ENCODE peak calls at places on chromosomes 3 and 15, in four cellular contexts. K is body of pancreas, U is spleen, C is ovary. F is an unnamed sample.

GRCh38 chr15:81394609-81395008 is 20.6 kb upstream of the TMC3 start:
- DNase-seq in K (peak; percentile 51), U (no peak), C (no peak), F (no peak)

GRCh38 chr15:36911322-36911944 is 188.9 kb downstream of the MEIS2 start:
- DNase-seq in K (no peak), U (no peak), C (no peak), F (no peak)

GRCh38 chr15:45891766-45892165 is 256.9 kb downstream of the SQOR start:
- DNase-seq in K (peak; percentile 61), U (no peak), C (no peak), F (no peak)

GRCh38 chr15:47288794-47289193 is 428.5 kb upstream of the SEMA6D start:
- DNase-seq in K (no peak), U (no peak), C (no peak), F (no peak)

GRCh38 chr3:173750095-173750494 is 352.6 kb downstream of the NLGN1 start:
- DNase-seq in K (no peak), U (no peak), C (no peak), F (no peak)

GRCh38 chr3:190122198-190122771 is 1.6 kb upstream of the P3H2 start:
- DNase-seq in K (no peak), U (no peak), C (no peak), F (no peak)

GRCh38 chr15:49830411-49830810 is 209.6 kb downstream of the DTWD1 start:
- DNase-seq in K (no peak), U (no peak), C (no peak), F (no peak)

GRCh38 chr3:122247087-122247824 is 63.8 kb downstream of the CASR start:
- DNase-seq in K (no peak), U (peak; percentile 78), C (no peak), F (no peak)

GRCh38 chr15:78619022-78619950 is 1.5 kb downstream of the CHRNA3 start:
- DNase-seq in K (no peak), U (no peak), C (peak; percentile 5), F (no peak)

GRCh38 chr3:108106031-108106430 is 15.2 kb upstream of the CD47 start:
- DNase-seq in K (no peak), U (no peak), C (no peak), F (no peak)

GRCh38 chr3:177286034-177286433 is 88.8 kb upstream of the TBL1XR1 start:
- DNase-seq in K (no peak), U (no peak), C (no peak), F (no peak)

DNA sequence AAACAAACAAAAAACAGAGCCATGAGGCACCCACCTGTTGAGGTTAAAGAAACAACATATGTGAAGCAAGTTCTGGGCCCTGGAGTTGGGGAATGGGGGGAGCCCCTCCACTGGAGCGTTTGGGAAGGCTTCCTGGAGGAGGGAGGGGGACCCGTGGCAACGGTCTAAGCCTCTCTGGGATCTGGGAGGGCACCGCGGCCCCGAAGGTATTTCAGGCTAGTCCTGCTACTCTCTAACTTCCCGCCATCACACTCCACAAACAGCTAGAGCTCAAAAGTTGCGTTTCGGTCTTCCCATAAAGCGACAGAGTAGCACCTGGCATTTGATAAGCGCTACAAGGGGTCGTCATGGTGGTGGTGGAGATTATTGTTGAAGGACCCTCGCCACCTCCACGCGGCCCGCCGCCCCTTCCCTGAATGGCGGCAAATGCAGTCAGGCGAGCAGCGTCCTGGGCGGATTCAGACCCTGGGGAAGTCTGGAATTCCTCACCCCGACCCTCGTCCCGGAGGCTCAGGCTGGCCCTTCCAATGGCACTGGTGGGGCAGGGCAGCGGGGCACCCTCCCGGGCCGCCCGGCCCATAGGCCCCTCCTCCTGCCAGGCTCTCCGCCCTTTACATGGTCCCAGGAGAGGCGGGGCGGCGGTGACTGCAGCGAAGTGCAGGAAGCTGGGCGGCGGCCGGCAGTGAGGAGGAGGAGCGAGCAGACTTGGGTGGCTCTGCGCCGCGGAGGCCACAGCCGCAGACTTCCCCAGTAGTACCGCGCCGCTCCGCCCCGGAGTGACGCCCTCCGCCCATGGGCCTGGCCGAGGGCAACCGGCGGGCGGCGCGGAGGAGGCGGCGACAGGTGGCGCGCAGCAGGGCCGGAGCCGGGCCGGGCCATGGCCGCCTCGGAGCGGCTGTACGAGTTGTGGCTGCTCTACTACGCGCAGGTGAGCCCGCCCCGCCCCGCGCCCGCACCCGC is at the start of gene NBEAL2:
- DNase-seq in K (peak; percentile 98), U (peak; percentile 100), C (peak; percentile 85), F (peak; percentile 96)
- TF ChIP-seq POLR2A in K (peak; percentile 89), U (no peak), C (peak; percentile 8), F (peak; percentile 87)

GRCh38 chr3:50581459-50581842 is 12.1 kb downstream of the HEMK1 start:
- DNase-seq in K (no peak), U (no peak), C (no peak), F (no peak)
- TF ChIP-seq POLR2A in K (no peak), U (no peak), C (no peak), F (no peak)

GRCh38 chr3:63370094-63370493 is 92.0 kb downstream of the SYNPR start:
- DNase-seq in K (no peak), U (no peak), C (no peak), F (no peak)

GRCh38 chr3:63364495-63364894 is 86.4 kb downstream of the SYNPR start:
- DNase-seq in K (no peak), U (no peak), C (no peak), F (no peak)

DNA sequence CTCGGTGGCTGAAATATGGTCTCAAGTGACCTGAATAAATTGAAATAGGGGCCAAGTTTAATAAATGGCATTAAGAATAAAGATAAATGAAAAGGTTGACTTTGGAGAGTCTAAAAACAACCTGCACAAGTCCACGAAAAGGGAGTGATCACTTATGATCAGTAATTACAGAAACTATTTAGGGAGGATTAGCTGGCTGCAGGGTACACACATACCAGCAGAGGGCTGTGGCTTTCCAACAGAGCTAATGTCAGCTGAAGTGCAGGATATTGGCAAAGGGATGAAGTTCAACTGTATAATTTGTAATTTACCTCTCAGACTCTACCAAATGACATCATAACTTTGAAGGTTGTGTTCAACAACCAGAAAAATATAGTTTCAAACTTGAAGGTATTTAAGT is 86.8 kb downstream of the SYNPR start:
- DNase-seq in K (no peak), U (no peak), C (no peak), F (no peak)
- TF ChIP-seq POLR2A in K (no peak), U (no peak), C (no peak), F (no peak)

GRCh38 chr3:50207359-50208042 is 2.4 kb downstream of the SLC38A3 start:
- DNase-seq in K (no peak), U (no peak), C (no peak), F (no peak)

GRCh38 chr3:50204804-50205718 is at the start of gene SLC38A3:
- DNase-seq in K (peak; percentile 75), U (no peak), C (peak; percentile 69), F (no peak)

GRCh38 chr3:50203113-50203852 is 1.8 kb upstream of the SLC38A3 start:
- DNase-seq in K (peak; percentile 95), U (no peak), C (no peak), F (no peak)

GRCh38 chr3:50204052-50204803 is 843 bp upstream of the SLC38A3 start:
- DNase-seq in K (no peak), U (no peak), C (no peak), F (no peak)

DNA sequence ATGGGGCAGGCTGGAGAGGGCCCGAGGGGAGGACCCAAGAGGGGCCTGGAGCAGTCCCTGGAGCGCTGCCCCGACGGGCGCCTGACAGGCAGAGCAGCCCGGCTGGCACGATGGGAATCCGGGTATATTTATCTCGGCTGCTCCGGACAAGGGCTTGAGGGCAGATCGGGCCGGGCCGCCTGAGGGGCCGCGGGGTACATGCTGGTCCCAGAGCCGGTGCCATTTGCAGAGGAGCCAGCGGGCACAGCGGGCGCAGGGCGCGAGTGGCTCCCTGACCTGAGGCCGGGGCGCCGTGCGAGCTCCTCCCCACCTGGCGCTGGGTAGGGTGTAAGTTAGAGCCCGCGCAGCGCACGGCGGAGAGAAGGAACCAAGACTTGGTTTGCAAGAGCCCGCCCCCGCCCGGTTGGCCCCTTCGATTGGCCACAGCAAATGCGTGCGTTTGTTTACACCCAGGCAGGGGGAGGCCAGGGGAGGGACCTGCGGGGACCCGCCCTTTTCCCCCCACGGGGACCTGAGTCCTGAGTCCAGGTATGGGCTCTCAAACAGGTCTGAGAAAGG is 727 bp downstream of the SLC38A3 start:
- DNase-seq in K (peak; percentile 89), U (no peak), C (peak; percentile 47), F (no peak)
- TF ChIP-seq POLR2A in K (peak; percentile 67), U (no peak), C (no peak), F (no peak)

GRCh38 chr15:100341662-100342560 is at the start of gene ADAMTS17:
- DNase-seq in K (peak; percentile 97), U (peak; percentile 96), C (peak; percentile 96), F (peak; percentile 79)
- TF ChIP-seq POLR2A in K (peak; percentile 97), U (no peak), C (peak; percentile 84), F (no peak)

GRCh38 chr3:58235970-58236369 is 1.6 kb upstream of the ABHD6 start:
- DNase-seq in K (no peak), U (no peak), C (no peak), F (no peak)

GRCh38 chr3:58238830-58239229 is 1.2 kb downstream of the ABHD6 start:
- DNase-seq in K (no peak), U (no peak), C (no peak), F (no peak)

GRCh38 chr3:58237940-58238681 is 519 bp downstream of the ABHD6 start:
- DNase-seq in K (peak; percentile 42), U (peak; percentile 90), C (peak; percentile 46), F (peak; percentile 81)

GRCh38 chr3:58236527-58237237 is 910 bp upstream of the ABHD6 start:
- DNase-seq in K (no peak), U (peak; percentile 85), C (no peak), F (no peak)

DNA sequence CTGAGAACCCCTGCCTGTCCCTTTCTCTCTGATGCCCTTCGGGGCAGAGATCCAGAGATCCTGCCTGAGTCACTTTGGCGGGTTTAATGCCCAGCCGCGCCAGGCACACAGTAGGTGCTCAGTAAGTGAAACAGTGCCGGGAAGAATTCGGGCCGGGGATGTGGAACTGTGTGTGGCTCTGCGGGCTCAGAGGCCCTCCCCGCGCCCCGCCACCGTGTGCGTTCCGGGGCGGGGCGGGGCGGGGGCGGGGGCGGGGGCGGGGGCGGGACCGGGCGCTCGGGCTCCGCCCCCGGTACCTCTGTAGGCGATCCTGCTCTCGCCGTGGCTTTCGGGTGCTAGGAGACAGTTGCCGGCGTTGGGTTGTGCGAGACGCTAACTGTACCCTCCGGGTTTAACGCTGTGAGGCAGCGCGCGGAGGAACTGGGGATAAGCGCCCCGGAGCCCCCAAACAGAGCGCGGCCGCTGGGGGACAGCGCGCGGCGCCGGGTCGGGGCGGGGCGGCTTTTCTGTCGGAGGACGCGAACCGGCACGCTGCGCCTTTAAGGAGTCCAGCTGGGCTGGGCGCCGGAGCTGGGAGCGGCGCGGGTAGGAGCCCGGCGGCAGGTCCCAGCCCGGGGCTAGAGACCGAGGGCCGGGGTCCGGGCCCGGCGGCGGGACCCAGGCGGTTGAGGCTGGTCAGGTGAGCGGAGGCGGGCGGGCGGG is at the start of gene ABHD6:
- DNase-seq in K (peak; percentile 78), U (peak; percentile 95), C (peak; percentile 89), F (peak; percentile 83)
- TF ChIP-seq POLR2A in K (no peak), U (no peak), C (peak; percentile 21), F (no peak)

F was measured in erythroblast.